ENCODE peak calls at places on chromosomes 13 and 19, in four cellular contexts. O, P, U and E are unnamed samples. For H3K27me3, the result is how much of the 10 kb centered on the place peaks cover.

GRCh38 chr19:37948362-37948761 is 41.4 kb downstream of the SIPA1L3 start:
- DNase-seq in O (no peak), P (no peak), U (no peak), E (peak)

GRCh38 chr13:33233547-33233946 is 52.0 kb downstream of the STARD13 start:
- DNase-seq in O (no peak), P (no peak), U (no peak), E (no peak)

GRCh38 chr19:14472202-14472961 is 2.8 kb downstream of the PTGER1 start:
- DNase-seq in O (peak), P (peak), U (peak), E (peak)

GRCh38 chr13:64925727-64926126 is 2304.4 kb downstream of the PCDH9 start:
- DNase-seq in O (no peak), P (no peak), U (no peak), E (no peak)

GRCh38 chr19:47494729-47495128 is 10.7 kb upstream of the KPTN start:
- DNase-seq in O (peak), P (no peak), U (no peak), E (no peak)

GRCh38 chr19:36775768-36776167 is 3.2 kb upstream of the ZNF850 start:
- DNase-seq in O (no peak), P (peak), U (no peak), E (no peak)

GRCh38 chr19:50695251-50696064 is 24.1 kb downstream of the SHANK1 start:
- DNase-seq in O (no peak), P (no peak), U (no peak), E (no peak)

GRCh38 chr13:73708393-73708985 is 425.7 kb downstream of the KLF12 start:
- DNase-seq in O (no peak), P (peak), U (peak), E (peak)

GRCh38 chr19:5826531-5827341 is 12.8 kb downstream of the FUT6 start:
- DNase-seq in O (peak), P (peak), U (no peak), E (peak)

GRCh38 chr13:32790731-32791130 is 204.5 kb downstream of the PDS5B start:
- DNase-seq in O (no peak), P (no peak), U (no peak), E (no peak)

DNA sequence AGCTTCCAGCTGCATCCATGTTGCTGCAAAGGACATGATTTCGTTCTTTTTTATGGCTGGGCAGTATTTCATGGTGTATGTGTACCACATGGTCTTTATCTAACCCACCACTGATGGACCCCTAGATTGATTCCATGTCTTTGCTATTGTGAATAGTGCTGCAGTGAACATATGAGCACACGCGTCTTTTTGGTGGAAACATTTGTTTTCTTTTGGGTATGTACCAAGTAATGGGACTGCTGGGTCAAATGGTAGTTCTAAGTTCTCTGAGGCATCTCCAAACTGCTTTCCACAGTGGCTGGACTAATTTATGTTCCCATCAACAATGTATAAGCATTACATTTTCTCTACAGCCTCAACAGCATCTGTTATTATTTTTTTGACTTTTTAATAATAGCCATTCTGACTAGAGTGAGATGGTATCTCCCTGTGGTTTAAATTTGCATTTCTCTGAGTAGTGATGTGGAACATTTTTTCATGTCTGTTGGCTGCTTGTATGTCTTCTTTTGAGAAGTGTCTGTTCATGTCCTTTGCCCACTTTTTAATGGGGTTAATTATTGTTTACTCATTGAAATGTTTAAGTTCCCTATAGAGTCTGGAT is 6.8 kb upstream of the UBE2L5 start:
- DNase-seq in O (no peak), P (no peak), U (no peak), E (no peak)
- H3K27me3 ChIP-seq in O (under half), P (under half), U (under half), E (under half)

GRCh38 chr13:29279859-29280258 is 315.6 kb downstream of the SLC7A1 start:
- DNase-seq in O (no peak), P (no peak), U (no peak), E (no peak)

GRCh38 chr13:29282096-29282495 is 313.4 kb downstream of the SLC7A1 start:
- DNase-seq in O (no peak), P (no peak), U (no peak), E (no peak)

GRCh38 chr13:29284726-29285125 is 310.8 kb downstream of the SLC7A1 start:
- DNase-seq in O (no peak), P (no peak), U (no peak), E (no peak)
- TF ChIP-seq CTCF in O (no peak), P (no peak), U (no peak), E (no peak)

DNA sequence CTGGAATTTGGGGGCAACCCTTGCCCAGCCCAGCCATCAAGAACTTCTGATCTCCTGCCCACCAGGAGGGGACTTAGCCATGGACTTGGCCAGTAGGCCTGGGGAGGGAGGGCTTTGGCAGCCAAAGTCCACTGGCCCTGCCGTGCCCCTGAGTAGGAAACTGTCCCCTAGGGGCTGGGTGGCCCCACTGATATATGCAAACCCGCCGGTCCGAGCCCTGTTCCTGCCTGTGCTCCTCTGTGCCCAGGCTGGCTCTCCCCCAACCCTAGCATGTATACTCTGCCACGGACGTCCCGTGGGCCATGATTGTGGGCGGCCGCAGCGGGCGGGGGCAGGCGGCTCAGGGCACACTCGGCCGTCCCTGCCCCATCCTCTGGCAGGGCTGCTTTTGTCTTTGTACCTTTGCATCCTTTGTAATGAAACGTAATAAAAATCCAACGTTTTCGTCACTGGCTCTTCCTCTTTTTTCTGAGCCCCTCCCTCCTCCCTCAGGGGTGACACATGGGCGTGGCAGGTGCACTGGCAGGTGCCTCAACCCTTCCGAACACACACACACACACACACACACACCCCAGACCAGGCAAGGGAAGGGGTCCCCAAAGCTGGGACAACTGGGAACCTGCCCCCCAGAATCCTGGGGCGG is 9.1 kb downstream of the COMP start:
- DNase-seq in O (no peak), P (no peak), U (no peak), E (no peak)
- H3K27me3 ChIP-seq in O (under half), P (under half), U (under half), E (under half)

GRCh38 chr13:66546534-66547379 is 683.4 kb downstream of the PCDH9 start:
- DNase-seq in O (no peak), P (no peak), U (no peak), E (no peak)

GRCh38 chr13:66547685-66548084 is 682.5 kb downstream of the PCDH9 start:
- DNase-seq in O (no peak), P (no peak), U (no peak), E (no peak)

DNA sequence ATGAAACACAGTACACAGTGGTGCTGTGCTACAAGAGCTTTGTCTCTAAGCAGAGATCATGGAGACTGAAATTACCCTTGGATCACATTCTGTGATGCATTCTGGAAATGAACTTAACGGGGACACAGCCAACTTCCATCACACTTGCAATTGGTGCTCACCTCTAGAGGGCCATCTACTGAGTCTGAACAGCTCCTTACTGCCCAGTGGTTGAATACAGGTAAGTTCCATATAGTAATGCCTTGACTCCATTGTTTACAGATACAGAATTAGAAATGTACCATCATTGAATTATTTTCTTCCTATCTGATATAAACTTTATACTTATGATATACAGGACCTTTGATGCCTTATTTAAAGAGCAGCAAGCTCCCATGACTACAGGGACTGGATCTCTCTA is 686.4 kb downstream of the PCDH9 start:
- DNase-seq in O (no peak), P (no peak), U (no peak), E (no peak)
- TF ChIP-seq CTCF in O (no peak), P (no peak), U (no peak), E (no peak)

GRCh38 chr19:42159942-42160341 is 27.7 kb upstream of the POU2F2 start:
- DNase-seq in O (no peak), P (no peak), U (no peak), E (no peak)
- H3K27me3 ChIP-seq in O (under half), P (under half), U (under half), E (under half)